ENCODE peak calls at places on chromosomes 4 and X, in five cellular contexts. B, X, L, N and K are unnamed samples.

GRCh38 chr4:138627096-138627495 is 384.9 kb upstream of the SLC7A11 start:
- DNase-seq in B (no peak), X (no peak), L (no peak), N (no peak), K (no peak)

GRCh38 chr4:80026080-80026479 is 46.9 kb downstream of the ANTXR2 start:
- DNase-seq in B (no peak), X (no peak), L (no peak), N (no peak), K (no peak)

GRCh38 chr4:142645478-142646108 is 200.5 kb downstream of the INPP4B start:
- DNase-seq in B (no peak), X (no peak), L (no peak), N (no peak), K (peak; percentile 51)

GRCh38 chr4:141131738-141132688 is 1.3 kb downstream of the RNF150 start:
- DNase-seq in B (no peak), X (no peak), L (no peak), N (no peak), K (peak; percentile 53)

GRCh38 chrX:56978172-56978571 is 17.2 kb downstream of the SPIN3 start:
- DNase-seq in B (peak; percentile 41), X (peak; percentile 13), L (peak; percentile 5), N (no peak), K (peak; percentile 52)

GRCh38 chr4:3708103-3708510 is 58.1 kb upstream of the ADRA2C start:
- DNase-seq in B (no peak), X (no peak), L (no peak), N (no peak), K (peak; percentile 46)

GRCh38 chr4:139243448-139244365 is 36.3 kb downstream of the MGARP start:
- DNase-seq in B (peak; percentile 96), X (no peak), L (no peak), N (no peak), K (no peak)

GRCh38 chr4:3360741-3361140 is 67.9 kb downstream of the RGS12 start:
- DNase-seq in B (no peak), X (no peak), L (no peak), N (no peak), K (no peak)

GRCh38 chr4:89121711-89122387 is 10.5 kb downstream of the TIGD2 start:
- DNase-seq in B (peak; percentile 30), X (no peak), L (no peak), N (no peak), K (peak; percentile 27)

GRCh38 chrX:85836868-85837267 is 210.5 kb downstream of the CHM start:
- DNase-seq in B (no peak), X (no peak), L (no peak), N (no peak), K (no peak)